ENCODE peak calls at places on chromosome 7, in nine cellular contexts. P is activated naive CD4-positive, alpha-beta T cell treated with anti-CD3 and anti-CD28 coated beads, Interleukin-2, amount 10 ng/mL, durations not matched to agents 7 days and 5 days; W is retina; B is skeletal muscle cell; E is stimulated activated CD8-positive, alpha-beta memory T cell treated with anti-CD3 and anti-CD28 coated beads, Interleukin-7, amount 100 ng/mL, for 24 hours; U is NCI-H1930; Q is substantia nigra; A is activated effector memory CD4-positive, alpha-beta T cell treated with anti-CD3 and anti-CD28 coated beads, Interleukin-2, amount 50 U/mL, for 16 hours; G is activated CD4-positive, CD25-positive, alpha-beta regulatory T cell treated with anti-CD3 and anti-CD28 coated beads, Interleukin-2, amount 50 U/mL, for 72 hours. O is an unnamed sample.

GRCh38 chr7:107035446-107035845 is 9.1 kb upstream of the PRKAR2B start:
- DNase-seq in P (no peak), W (no peak), B (peak; percentile 70), E (no peak), U (no peak), Q (no peak), A (no peak), G (no peak), O (no peak)

GRCh38 chr7:30888783-30889182 is 22.9 kb upstream of the AQP1 start:
- DNase-seq in P (no peak), W (no peak), B (peak; percentile 64), E (no peak), U (no peak), Q (no peak), A (no peak), G (no peak), O (no peak)

GRCh38 chr7:88337556-88337955 is 30.9 kb upstream of the STEAP4 start:
- DNase-seq in P (no peak), W (no peak), B (no peak), E (no peak), U (no peak), Q (no peak), A (no peak), G (no peak), O (no peak)

GRCh38 chr7:102320181-102320580 is 33.5 kb downstream of the SH2B2 start:
- DNase-seq in P (no peak), W (no peak), B (no peak), E (no peak), U (no peak), Q (no peak), A (no peak), G (no peak), O (no peak)

GRCh38 chr7:105098863-105099515 is 85.0 kb downstream of the KMT2E start:
- DNase-seq in P (no peak), W (no peak), B (no peak), E (no peak), U (no peak), Q (no peak), A (no peak), G (no peak), O (no peak)

GRCh38 chr7:44964384-44964830 is 14.4 kb downstream of the MYO1G start:
- DNase-seq in P (peak; percentile 30), W (peak; percentile 47), B (no peak), E (no peak), U (no peak), Q (no peak), A (no peak), G (peak; percentile 33), O (no peak)

GRCh38 chr7:129266181-129266580 is 41.4 kb downstream of the AHCYL2 start:
- DNase-seq in P (no peak), W (no peak), B (no peak), E (no peak), U (no peak), Q (no peak), A (no peak), G (no peak), O (no peak)

GRCh38 chr7:112120818-112121217 is 85.4 kb downstream of the DOCK4 start:
- DNase-seq in P (no peak), W (no peak), B (no peak), E (no peak), U (no peak), Q (no peak), A (no peak), G (no peak), O (no peak)

GRCh38 chr7:100472854-100473499 is 6.0 kb downstream of the TSC22D4 start:
- DNase-seq in P (no peak), W (no peak), B (no peak), E (no peak), U (no peak), Q (no peak), A (no peak), G (no peak), O (no peak)

GRCh38 chr7:114444196-114444595 is 29.6 kb downstream of the FOXP2 start:
- DNase-seq in P (no peak), W (no peak), B (no peak), E (no peak), U (no peak), Q (no peak), A (no peak), G (no peak), O (no peak)

GRCh38 chr7:47191876-47192291 is 390.0 kb downstream of the TNS3 start:
- DNase-seq in P (no peak), W (no peak), B (no peak), E (no peak), U (no peak), Q (no peak), A (no peak), G (no peak), O (no peak)

GRCh38 chr7:42831953-42832522 is 79.8 kb downstream of the C7orf25 start:
- DNase-seq in P (no peak), W (no peak), B (no peak), E (no peak), U (no peak), Q (no peak), A (no peak), G (no peak), O (no peak)

GRCh38 chr7:117828831-117829230 is 44.4 kb downstream of the CTTNBP2 start:
- DNase-seq in P (no peak), W (no peak), B (no peak), E (no peak), U (no peak), Q (no peak), A (no peak), G (no peak), O (no peak)

GRCh38 chr7:4134204-4134603 is 547.9 kb upstream of the FOXK1 start:
- DNase-seq in P (no peak), W (no peak), B (no peak), E (no peak), U (no peak), Q (no peak), A (peak; percentile 3), G (no peak), O (no peak)

GRCh38 chr7:138603549-138604324 is 97.4 kb downstream of the SVOPL start:
- DNase-seq in P (no peak), W (no peak), B (no peak), E (no peak), U (no peak), Q (no peak), A (no peak), G (no peak), O (no peak)

GRCh38 chr7:90923576-90923975 is 327.5 kb downstream of the CDK14 start:
- DNase-seq in P (no peak), W (no peak), B (no peak), E (no peak), U (no peak), Q (no peak), A (no peak), G (no peak), O (no peak)

GRCh38 chr7:155381852-155382801 is 75.8 kb upstream of the EN2 start:
- DNase-seq in P (no peak), W (peak; percentile 75), B (no peak), E (no peak), U (no peak), Q (peak; percentile 31), A (no peak), G (no peak), O (peak; percentile 17)

GRCh38 chr7:107180378-107180777 is 11.6 kb downstream of the HBP1 start:
- DNase-seq in P (no peak), W (no peak), B (peak; percentile 93), E (peak; percentile 35), U (no peak), Q (no peak), A (peak; percentile 87), G (no peak), O (no peak)

GRCh38 chr7:65840446-65840845 is 32.4 kb upstream of the VKORC1L1 start:
- DNase-seq in P (peak; percentile 57), W (no peak), B (no peak), E (no peak), U (no peak), Q (no peak), A (no peak), G (no peak), O (no peak)

GRCh38 chr7:2955177-2955768 is 88.4 kb downstream of the CARD11 start:
- DNase-seq in P (no peak), W (no peak), B (no peak), E (no peak), U (no peak), Q (no peak), A (peak; percentile 41), G (peak; percentile 19), O (no peak)

GRCh38 chr7:131302876-131303707 is 24.6 kb upstream of the MKLN1 start:
- DNase-seq in P (peak; percentile 44), W (no peak), B (no peak), E (no peak), U (no peak), Q (peak; percentile 10), A (peak; percentile 69), G (no peak), O (peak; percentile 41)

GRCh38 chr7:89067048-89067447 is 271.5 kb upstream of the TEX47 start:
- DNase-seq in P (no peak), W (no peak), B (no peak), E (no peak), U (no peak), Q (no peak), A (no peak), G (no peak), O (no peak)

GRCh38 chr7:131076032-131076431 is 251.6 kb upstream of the MKLN1 start:
- DNase-seq in P (no peak), W (no peak), B (peak; percentile 71), E (no peak), U (no peak), Q (no peak), A (no peak), G (no peak), O (no peak)